ENCODE peak calls at places on chromosome X, in seven cellular contexts. G is stimulated activated CD4-positive, alpha-beta T cell treated with anti-CD3 and anti-CD28 coated beads, Interleukin-1b, Interleukin-23, amount 100 ng/mL, for 1 hour; C is left colon; T is activated naive CD8-positive, alpha-beta T cell treated with anti-CD3 and anti-CD28 coated beads, Interleukin-2, amount 50 U/mL, for 24 hours; P is tibial nerve; A is GM19239; U is glutamatergic neuron. J is an unnamed sample.

GRCh38 chrX:129983575-129984131 is 1.2 kb downstream of the BCORL1 start:
- DNase-seq in G (no peak), C (peak), T (no peak), P (no peak), A (no peak), U (peak), J (peak)

GRCh38 chrX:20372533-20372932 is 105.8 kb upstream of the RPS6KA3 start:
- DNase-seq in G (no peak), C (no peak), T (no peak), P (no peak), A (no peak), U (no peak), J (no peak)

GRCh38 chrX:103343105-103343504 is 13.1 kb downstream of the TCEAL7 start:
- DNase-seq in G (no peak), C (peak), T (peak), P (peak), A (no peak), U (peak), J (no peak)

GRCh38 chrX:6129751-6130150 is 98.9 kb downstream of the NLGN4X start:
- DNase-seq in G (no peak), C (no peak), T (no peak), P (no peak), A (no peak), U (no peak), J (no peak)

GRCh38 chrX:137033774-137034507 is at the start of gene GPR101:
- DNase-seq in G (no peak), C (no peak), T (no peak), P (no peak), A (no peak), U (no peak), J (no peak)

GRCh38 chrX:15854080-15854655 is 445 bp downstream of the AP1S2 start:
- DNase-seq in G (no peak), C (peak), T (peak), P (peak), A (peak), U (peak), J (peak)

GRCh38 chrX:14802943-14803710 is 69.7 kb downstream of the FANCB start:
- DNase-seq in G (no peak), C (no peak), T (no peak), P (no peak), A (no peak), U (no peak), J (no peak)

GRCh38 chrX:133749370-133749769 is 236.0 kb downstream of the GPC3 start:
- DNase-seq in G (no peak), C (no peak), T (no peak), P (no peak), A (no peak), U (no peak), J (no peak)

GRCh38 chrX:115183980-115184379 is 5.2 kb upstream of the RBMXL3 start:
- DNase-seq in G (no peak), C (no peak), T (no peak), P (no peak), A (no peak), U (no peak), J (no peak)

GRCh38 chrX:57918750-57919436 is 8.6 kb upstream of the ZXDA start:
- DNase-seq in G (no peak), C (peak), T (no peak), P (no peak), A (no peak), U (no peak), J (peak)

GRCh38 chrX:153725039-153725831 is 579 bp downstream of the ABCD1 start:
- DNase-seq in G (no peak), C (peak), T (no peak), P (no peak), A (no peak), U (no peak), J (no peak)

GRCh38 chrX:1507511-1508463 is 29.2 kb downstream of the P2RY8 start:
- DNase-seq in G (no peak), C (no peak), T (peak), P (no peak), A (peak), U (no peak), J (no peak)

GRCh38 chrX:46687619-46688018 is 71.3 kb downstream of the SLC9A7 start:
- DNase-seq in G (no peak), C (no peak), T (no peak), P (no peak), A (no peak), U (no peak), J (no peak)

GRCh38 chrX:5646818-5647217 is 581.8 kb downstream of the NLGN4X start:
- DNase-seq in G (no peak), C (no peak), T (no peak), P (no peak), A (peak), U (no peak), J (no peak)

GRCh38 chrX:124018031-124018430 is 56.5 kb downstream of the STAG2 start:
- DNase-seq in G (no peak), C (no peak), T (no peak), P (no peak), A (no peak), U (no peak), J (no peak)

GRCh38 chrX:44784241-44784640 is 59.6 kb upstream of the DUSP21 start:
- DNase-seq in G (no peak), C (no peak), T (no peak), P (no peak), A (no peak), U (no peak), J (no peak)

J was measured in left ventricle myocardium superior.